ENCODE peak calls at places on chromosome 13, in nine cellular contexts. M is BJ; V is T-helper 17 cell; Y is HTR-8/SVneo; J is GM20000; N is amygdala; U is GM13976; W is retinal pigment epithelial cell; F is stimulated activated CD4-positive, alpha-beta T cell treated with anti-CD3 and anti-CD28 coated beads, Interleukin-15, amount 100 ng/mL, for 1 hour. T is an unnamed sample.

GRCh38 chr13:101516262-101516661 is 63.8 kb downstream of the ITGBL1 start:
- DNase-seq in M (no peak), V (no peak), Y (no peak), J (no peak), N (no peak), U (no peak), W (no peak), F (no peak), T (no peak)

GRCh38 chr13:46983881-46984280 is 87.0 kb upstream of the HTR2A start:
- DNase-seq in M (no peak), V (no peak), Y (no peak), J (peak; percentile 42), N (no peak), U (no peak), W (no peak), F (no peak), T (peak; percentile 63)

GRCh38 chr13:83168575-83168974 is 713.7 kb downstream of the SLITRK1 start:
- DNase-seq in M (no peak), V (no peak), Y (no peak), J (no peak), N (no peak), U (no peak), W (peak; percentile 31), F (no peak), T (no peak)

GRCh38 chr13:27395007-27395510 is 29.4 kb upstream of the GTF3A start:
- DNase-seq in M (no peak), V (no peak), Y (no peak), J (no peak), N (no peak), U (no peak), W (no peak), F (no peak), T (no peak)

GRCh38 chr13:93398167-93398566 is 171.6 kb downstream of the GPC6 start:
- DNase-seq in M (no peak), V (no peak), Y (no peak), J (no peak), N (no peak), U (no peak), W (no peak), F (no peak), T (no peak)

GRCh38 chr13:34201050-34201913 is 383.3 kb downstream of the RFC3 start:
- DNase-seq in M (peak; percentile 77), V (no peak), Y (no peak), J (no peak), N (no peak), U (no peak), W (no peak), F (no peak), T (peak; percentile 11)

GRCh38 chr13:24724714-24725113 is 39.3 kb upstream of the RNF17 start:
- DNase-seq in M (no peak), V (no peak), Y (no peak), J (no peak), N (no peak), U (no peak), W (no peak), F (no peak), T (no peak)

GRCh38 chr13:49060698-49061387 is 85.1 kb downstream of the FNDC3A start:
- DNase-seq in M (no peak), V (no peak), Y (no peak), J (no peak), N (no peak), U (no peak), W (peak; percentile 19), F (no peak), T (peak; percentile 78)

GRCh38 chr13:60448907-60449510 is 52.0 kb downstream of the TDRD3 start:
- DNase-seq in M (peak; percentile 11), V (no peak), Y (peak; percentile 13), J (peak; percentile 24), N (peak; percentile 25), U (peak; percentile 11), W (peak; percentile 13), F (no peak), T (peak; percentile 61)

GRCh38 chr13:50033696-50034095 is 18.5 kb downstream of the KCNRG start:
- DNase-seq in M (peak; percentile 34), V (no peak), Y (no peak), J (no peak), N (no peak), U (no peak), W (no peak), F (no peak), T (peak; percentile 16)

GRCh38 chr13:100458673-100459072 is 129.9 kb downstream of the GGACT start:
- DNase-seq in M (no peak), V (no peak), Y (no peak), J (no peak), N (no peak), U (no peak), W (no peak), F (no peak), T (no peak)

GRCh38 chr13:42114912-42115311 is 66.5 kb downstream of the DGKH start:
- DNase-seq in M (no peak), V (no peak), Y (no peak), J (no peak), N (no peak), U (no peak), W (no peak), F (no peak), T (no peak)

GRCh38 chr13:30529085-30529815 is 63.5 kb upstream of the HMGB1 start:
- DNase-seq in M (no peak), V (no peak), Y (no peak), J (no peak), N (no peak), U (peak; percentile 45), W (no peak), F (no peak), T (peak; percentile 30)

GRCh38 chr13:112744306-112745021 is 54.6 kb downstream of the ATP11A start:
- DNase-seq in M (no peak), V (no peak), Y (no peak), J (no peak), N (no peak), U (no peak), W (no peak), F (no peak), T (peak; percentile 10)

GRCh38 chr13:100530645-100531044 is 57.9 kb downstream of the GGACT start:
- DNase-seq in M (no peak), V (no peak), Y (no peak), J (no peak), N (peak; percentile 31), U (no peak), W (no peak), F (no peak), T (no peak)

GRCh38 chr13:25733061-25733491 is 318.7 kb downstream of the SHISA2 start:
- DNase-seq in M (no peak), V (no peak), Y (no peak), J (no peak), N (no peak), U (no peak), W (no peak), F (no peak), T (peak; percentile 76)

GRCh38 chr13:112984954-112985802 is 16.2 kb downstream of the MCF2L start:
- DNase-seq in M (no peak), V (no peak), Y (no peak), J (no peak), N (peak; percentile 33), U (no peak), W (no peak), F (no peak), T (no peak)

GRCh38 chr13:80338781-80339577 is 1.9 kb downstream of the SPRY2 start:
- DNase-seq in M (peak; percentile 57), V (no peak), Y (peak; percentile 42), J (peak; percentile 54), N (peak; percentile 73), U (peak; percentile 61), W (no peak), F (no peak), T (peak; percentile 79)

GRCh38 chr13:32209670-32210069 is 105.5 kb downstream of the ZAR1L start:
- DNase-seq in M (no peak), V (no peak), Y (no peak), J (no peak), N (no peak), U (no peak), W (no peak), F (no peak), T (no peak)

GRCh38 chr13:45055198-45055901 is 65.0 kb upstream of the GTF2F2 start:
- DNase-seq in M (peak; percentile 94), V (no peak), Y (peak; percentile 79), J (peak; percentile 55), N (peak; percentile 56), U (peak; percentile 58), W (peak; percentile 55), F (no peak), T (peak; percentile 96)

GRCh38 chr13:20160346-20161274 is at the start of gene GJA3:
- DNase-seq in M (no peak), V (peak; percentile 37), Y (no peak), J (peak; percentile 75), N (no peak), U (peak; percentile 61), W (no peak), F (peak; percentile 37), T (peak; percentile 70)

GRCh38 chr13:51801631-51802099 is 2.3 kb downstream of the DHRS12 start:
- DNase-seq in M (no peak), V (no peak), Y (no peak), J (no peak), N (peak; percentile 74), U (no peak), W (no peak), F (no peak), T (no peak)

GRCh38 chr13:35964764-35965163 is 166.4 kb downstream of the DCLK1 start:
- DNase-seq in M (no peak), V (no peak), Y (no peak), J (no peak), N (no peak), U (no peak), W (peak; percentile 71), F (no peak), T (peak; percentile 34)

GRCh38 chr13:20713751-20714150 is 10.3 kb downstream of the IL17D start:
- DNase-seq in M (peak; percentile 18), V (no peak), Y (no peak), J (no peak), N (peak; percentile 35), U (no peak), W (no peak), F (no peak), T (peak; percentile 80)

GRCh38 chr13:44050450-44051063 is 170.9 kb downstream of the LACC1 start:
- DNase-seq in M (no peak), V (no peak), Y (peak; percentile 21), J (peak; percentile 17), N (no peak), U (peak; percentile 20), W (no peak), F (no peak), T (peak; percentile 64)

GRCh38 chr13:42660367-42660965 is 86.5 kb downstream of the TNFSF11 start:
- DNase-seq in M (no peak), V (no peak), Y (no peak), J (no peak), N (no peak), U (no peak), W (no peak), F (no peak), T (peak; percentile 28)

GRCh38 chr13:43364210-43365041 is 341.0 kb downstream of the DNAJC15 start:
- DNase-seq in M (no peak), V (no peak), Y (no peak), J (no peak), N (peak; percentile 48), U (no peak), W (no peak), F (no peak), T (peak; percentile 6)

GRCh38 chr13:23788459-23788858 is 100.7 kb downstream of the MIPEP start:
- DNase-seq in M (no peak), V (no peak), Y (no peak), J (no peak), N (no peak), U (no peak), W (no peak), F (no peak), T (no peak)

GRCh38 chr13:21673592-21674270 is 2.9 kb downstream of the FGF9 start:
- DNase-seq in M (no peak), V (peak; percentile 29), Y (no peak), J (peak; percentile 87), N (no peak), U (peak; percentile 76), W (no peak), F (no peak), T (peak; percentile 48)

GRCh38 chr13:30119476-30119875 is 187.9 kb downstream of the KATNAL1 start:
- DNase-seq in M (peak; percentile 95), V (no peak), Y (peak; percentile 31), J (no peak), N (no peak), U (no peak), W (no peak), F (no peak), T (peak; percentile 83)

GRCh38 chr13:112689498-112690241 is at the start of gene ATP11A:
- DNase-seq in M (peak; percentile 50), V (peak; percentile 78), Y (peak; percentile 86), J (peak; percentile 99), N (peak; percentile 86), U (peak; percentile 96), W (peak; percentile 61), F (peak; percentile 69), T (peak; percentile 85)

T was measured in ELR.